ENCODE peak calls at places on chromosomes 11 and 22, in four cellular contexts. F, Q, G and T are unnamed samples.
A peak's percentile ranks its signal among the peaks of the same experiment; 100 is the strongest.

GRCh38 chr22:32839776-32840571 is 38.5 kb downstream of the TIMP3 start:
- DNase-seq in F (peak; percentile 73), Q (no peak), G (no peak), T (no peak)

GRCh38 chr11:103566116-103566515 is 456.9 kb downstream of the DYNC2H1 start:
- DNase-seq in F (no peak), Q (no peak), G (no peak), T (no peak)

GRCh38 chr11:16001899-16002426 is 354.4 kb downstream of the SOX6 start:
- DNase-seq in F (peak; percentile 94), Q (no peak), G (no peak), T (no peak)

GRCh38 chr22:23693979-23694680 is 3.3 kb downstream of the RGL4 start:
- DNase-seq in F (no peak), Q (no peak), G (no peak), T (no peak)

GRCh38 chr11:61714316-61714715 is 34.1 kb downstream of the DAGLA start:
- DNase-seq in F (no peak), Q (no peak), G (no peak), T (no peak)

GRCh38 chr11:88179141-88179540 is 3.9 kb upstream of the RAB38 start:
- DNase-seq in F (no peak), Q (no peak), G (no peak), T (no peak)

GRCh38 chr22:50282361-50283144 is 12.4 kb upstream of the MAPK11 start:
- DNase-seq in F (peak; percentile 58), Q (no peak), G (no peak), T (no peak)

GRCh38 chr22:18152519-18152918 is 2.5 kb downstream of the USP18 start:
- DNase-seq in F (no peak), Q (no peak), G (no peak), T (no peak)

GRCh38 chr11:96267490-96268010 is 75.4 kb downstream of the MAML2 start:
- DNase-seq in F (no peak), Q (no peak), G (no peak), T (no peak)

GRCh38 chr11:132137981-132138313 is 767.5 kb downstream of the NTM start:
- DNase-seq in F (no peak), Q (no peak), G (no peak), T (no peak)

GRCh38 chr22:26502688-26503561 is 9.3 kb downstream of the TFIP11 start:
- DNase-seq in F (peak; percentile 60), Q (peak; percentile 57), G (peak; percentile 29), T (peak; percentile 66)

GRCh38 chr11:34397120-34397519 is 39.3 kb upstream of the ABTB2 start:
- DNase-seq in F (no peak), Q (no peak), G (no peak), T (no peak)

GRCh38 chr11:68040957-68041591 is 2.2 kb downstream of the TCIRG1 start:
- DNase-seq in F (no peak), Q (no peak), G (peak; percentile 18), T (no peak)

GRCh38 chr11:34356918-34357645 is 728 bp downstream of the ABTB2 start:
- DNase-seq in F (peak; percentile 76), Q (peak; percentile 50), G (peak; percentile 64), T (peak; percentile 51)

GRCh38 chr11:125112235-125112604 is 794 bp upstream of the TMEM218 start:
- DNase-seq in F (no peak), Q (no peak), G (no peak), T (no peak)

GRCh38 chr22:17131686-17132085 is 10.5 kb upstream of the TMEM121B start:
- DNase-seq in F (no peak), Q (peak; percentile 76), G (no peak), T (no peak)

GRCh38 chr22:24315367-24315781 is 44.7 kb downstream of the SPECC1L start:
- DNase-seq in F (no peak), Q (no peak), G (no peak), T (no peak)

GRCh38 chr11:59186130-59186594 is 14.2 kb downstream of the DTX4 start:
- DNase-seq in F (peak; percentile 25), Q (no peak), G (no peak), T (peak; percentile 43)

GRCh38 chr11:73323464-73323863 is 15.4 kb downstream of the ARHGEF17 start:
- DNase-seq in F (peak; percentile 88), Q (no peak), G (peak; percentile 85), T (peak; percentile 87)

GRCh38 chr11:134485316-134485715 is 73.3 kb upstream of the B3GAT1 start:
- DNase-seq in F (no peak), Q (no peak), G (no peak), T (no peak)

GRCh38 chr22:25645964-25646363 is 81.5 kb downstream of the GRK3 start:
- DNase-seq in F (no peak), Q (no peak), G (no peak), T (no peak)

GRCh38 chr11:95375881-95376280 is 144.9 kb upstream of the SESN3 start:
- DNase-seq in F (peak; percentile 76), Q (no peak), G (no peak), T (no peak)

GRCh38 chr22:49046546-49047305 is 780.9 kb downstream of the BRD1 start:
- DNase-seq in F (no peak), Q (peak; percentile 72), G (no peak), T (peak; percentile 58)

GRCh38 chr11:22703040-22703439 is 36.6 kb downstream of the GAS2 start:
- DNase-seq in F (peak; percentile 78), Q (no peak), G (no peak), T (no peak)

GRCh38 chr11:79087238-79087956 is 353.4 kb downstream of the TENM4 start:
- DNase-seq in F (peak; percentile 92), Q (no peak), G (no peak), T (no peak)

GRCh38 chr22:50729391-50730012 is 8.5 kb upstream of the ACR start:
- DNase-seq in F (no peak), Q (peak; percentile 32), G (no peak), T (no peak)

GRCh38 chr22:49391436-49391835 is 436.2 kb downstream of the BRD1 start:
- DNase-seq in F (no peak), Q (no peak), G (no peak), T (peak; percentile 2)

GRCh38 chr11:16902979-16903378 is 111.2 kb downstream of the PLEKHA7 start:
- DNase-seq in F (no peak), Q (no peak), G (no peak), T (no peak)

GRCh38 chr11:58919561-58919960 is 19.7 kb upstream of the GLYATL1 start:
- DNase-seq in F (no peak), Q (no peak), G (no peak), T (no peak)

GRCh38 chr11:63829823-63830489 is 9.0 kb upstream of the MARK2 start:
- DNase-seq in F (peak; percentile 52), Q (no peak), G (no peak), T (no peak)

GRCh38 chr11:12683857-12684256 is 9.6 kb downstream of the TEAD1 start:
- DNase-seq in F (no peak), Q (no peak), G (no peak), T (no peak)

GRCh38 chr11:65781152-65781961 is 581 bp upstream of the AP5B1 start:
- DNase-seq in F (peak; percentile 14), Q (no peak), G (peak; percentile 49), T (no peak)

GRCh38 chr11:2097356-2097997 is 41.7 kb downstream of the IGF2 start:
- DNase-seq in F (peak; percentile 94), Q (no peak), G (peak; percentile 71), T (peak; percentile 81)
- H3K27me3 ChIP-seq in F (no peaks in the 10 kb centered on the region), Q (peaks cover 7% of the 10 kb centered on the region), G (no peaks in the 10 kb centered on the region), T (no peaks in the 10 kb centered on the region)

GRCh38 chr11:82732348-82732733 is 1.3 kb downstream of the FAM181B start:
- DNase-seq in F (no peak), Q (no peak), G (no peak), T (no peak)
- H3K27me3 ChIP-seq in F (peaks cover 75% of the 10 kb centered on the region), Q (no peaks in the 10 kb centered on the region), G (peaks cover 44% of the 10 kb centered on the region), T (no peaks in the 10 kb centered on the region)

DNA sequence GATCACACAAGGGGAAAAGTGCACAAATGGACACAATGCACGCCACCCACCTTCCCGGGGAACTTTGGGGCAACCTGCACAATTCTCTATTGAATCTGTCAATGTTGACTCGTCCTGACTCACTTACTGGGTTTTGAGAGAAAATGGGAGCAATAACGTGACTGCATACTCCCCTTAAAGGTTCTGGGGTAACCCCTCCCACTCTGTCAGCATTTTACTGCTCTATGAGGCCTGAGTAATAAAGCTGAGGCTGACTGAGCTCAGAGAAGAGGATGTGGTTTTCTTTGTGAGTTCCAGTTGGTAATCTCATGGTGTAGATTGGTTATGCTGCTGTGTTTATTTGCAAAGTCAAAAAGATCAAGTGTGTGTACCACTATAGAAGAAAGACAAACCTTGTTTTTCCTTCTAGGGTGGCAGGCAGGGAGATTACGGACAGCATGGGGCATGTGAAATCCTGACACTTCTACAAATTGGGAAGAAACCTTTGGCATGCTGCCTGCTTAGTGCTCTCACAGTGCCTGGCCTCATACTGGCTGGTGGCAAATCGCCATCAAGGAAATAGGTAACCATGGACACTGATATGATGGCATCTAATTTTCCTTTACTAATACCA is 16.1 kb upstream of the APOA1 start:
- DNase-seq in F (peak; percentile 82), Q (no peak), G (no peak), T (no peak)
- H3K27me3 ChIP-seq in F (no peaks in the 10 kb centered on the region), Q (no peaks in the 10 kb centered on the region), G (no peaks in the 10 kb centered on the region), T (no peaks in the 10 kb centered on the region)

DNA sequence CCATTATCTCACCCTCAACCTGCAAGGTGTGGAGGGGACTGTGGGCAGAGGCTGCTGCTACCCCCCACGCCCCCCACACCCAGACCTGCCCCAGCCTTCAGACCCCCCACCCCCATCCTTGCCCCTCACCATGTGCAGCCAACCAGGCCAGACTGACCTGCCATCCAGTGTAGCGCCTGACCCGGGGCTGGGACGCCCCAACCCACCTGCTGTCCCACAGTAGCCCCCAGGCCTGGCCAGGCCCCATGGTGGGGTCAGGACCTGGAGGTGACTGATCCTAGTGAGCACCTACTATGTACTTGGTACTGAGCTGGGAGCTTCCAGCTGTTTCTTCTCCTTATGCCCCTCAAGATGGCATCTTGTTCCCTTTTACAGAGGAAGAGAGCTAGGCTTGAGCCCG is 113.1 kb downstream of the CACNA1I start:
- DNase-seq in F (no peak), Q (no peak), G (no peak), T (no peak)
- H3K27me3 ChIP-seq in F (no peaks in the 10 kb centered on the region), Q (no peaks in the 10 kb centered on the region), G (peaks cover 57% of the 10 kb centered on the region), T (no peaks in the 10 kb centered on the region)